ENCODE peak calls at places on chromosomes 7 and 10, in eight cellular contexts. A is brain microvascular endothelial cell, P is IMR-90, F is tibial artery, X is stomach, O is mammary epithelial cell, E is AG04450, Y is pancreas. V is an unnamed sample.

GRCh38 chr7:102426268-102427031 is 6.9 kb upstream of the ORAI2 start:
- DNase-seq in E (no peak), O (no peak), A (no peak), F (no peak), Y (no peak), X (no peak), P (no peak), V (no peak)

GRCh38 chr10:112953075-112953501 is 3.0 kb downstream of the TCF7L2 start:
- DNase-seq in P (peak), O (no peak), E (no peak), X (no peak), Y (peak), A (no peak), F (peak), V (peak)

GRCh38 chr10:1521741-1522140 is 215.6 kb downstream of the ADARB2 start:
- DNase-seq in O (no peak), E (no peak), F (no peak), A (no peak), X (no peak), Y (no peak), P (no peak), V (no peak)

GRCh38 chr10:120984221-120984620 is 133.1 kb downstream of the WDR11 start:
- DNase-seq in P (no peak), Y (no peak), X (no peak), O (no peak), A (no peak), E (no peak), F (no peak), V (no peak)

GRCh38 chr7:107414198-107414597 is 55.7 kb upstream of the GPR22 start:
- DNase-seq in A (no peak), F (no peak), X (no peak), E (no peak), P (no peak), O (no peak), Y (no peak), V (no peak)

GRCh38 chr7:158842486-158842885 is 13.2 kb upstream of the ESYT2 start:
- DNase-seq in F (no peak), E (no peak), Y (no peak), A (no peak), O (no peak), P (no peak), X (no peak), V (no peak)

GRCh38 chr7:59079-59825 is 133.1 kb upstream of the FAM20C start:
- DNase-seq in P (no peak), Y (peak), X (no peak), A (no peak), E (no peak), F (no peak), O (no peak), V (no peak)

GRCh38 chr7:131726031-131726430 is 169.6 kb upstream of the PODXL start:
- DNase-seq in X (no peak), O (no peak), Y (no peak), E (no peak), P (no peak), A (no peak), F (no peak), V (no peak)

GRCh38 chr10:114068054-114068707 is 24.5 kb downstream of the ADRB1 start:
- DNase-seq in X (no peak), Y (no peak), O (peak), P (no peak), A (no peak), F (no peak), E (no peak), V (no peak)

GRCh38 chr7:142024547-142024946 is 28.9 kb downstream of the MGAM start:
- DNase-seq in Y (no peak), F (no peak), A (no peak), X (no peak), P (no peak), E (no peak), O (peak), V (no peak)

GRCh38 chr10:129417164-129417563 is 49.9 kb upstream of the MGMT start:
- DNase-seq in Y (no peak), E (peak), A (no peak), F (no peak), X (no peak), P (peak), O (no peak), V (peak)

GRCh38 chr10:32373031-32373430 is 26.1 kb upstream of the EPC1 start:
- DNase-seq in X (no peak), E (no peak), Y (no peak), O (no peak), P (no peak), F (no peak), A (no peak), V (no peak)

DNA sequence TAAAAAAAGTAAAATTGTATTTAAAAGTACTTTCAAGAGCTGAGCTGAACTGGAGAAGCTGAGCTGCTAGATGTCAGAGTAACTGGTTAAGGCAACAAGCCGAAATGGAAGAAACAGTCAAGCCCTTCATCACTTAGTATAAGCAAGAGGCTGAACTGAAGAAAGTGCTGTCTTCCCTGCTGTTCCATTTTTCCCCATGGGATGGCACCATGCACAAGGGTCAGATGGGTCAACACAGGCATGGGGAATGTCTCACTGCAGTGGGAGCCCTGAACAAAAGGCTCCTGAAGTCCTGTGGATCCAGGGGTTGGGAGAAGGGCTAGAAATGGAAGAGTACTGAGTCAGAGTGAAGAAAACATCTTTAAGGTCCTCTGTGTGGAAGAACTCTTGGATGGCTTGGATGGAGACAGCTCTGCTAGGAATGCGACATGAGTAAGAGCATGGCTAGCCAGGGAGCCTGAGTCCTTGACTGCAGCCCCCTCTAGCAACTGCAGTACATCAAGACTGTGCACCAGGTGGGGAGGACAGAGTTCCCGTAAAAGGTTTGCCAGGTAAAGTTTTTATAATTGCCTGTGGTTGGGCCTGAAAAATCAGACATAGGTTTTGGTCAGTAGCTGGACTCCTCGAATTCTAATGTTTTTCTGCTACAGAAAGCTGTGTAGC is 348.3 kb downstream of the GPR158 start:
- DNase-seq in X (no peak), P (no peak), E (no peak), O (peak), A (no peak), F (no peak), Y (no peak), V (peak)
- TF ChIP-seq CTCF in X (no peak), P (no peak), E (no peak), O (no peak), A (peak), F (no peak), Y (no peak), V (no peak)

DNA sequence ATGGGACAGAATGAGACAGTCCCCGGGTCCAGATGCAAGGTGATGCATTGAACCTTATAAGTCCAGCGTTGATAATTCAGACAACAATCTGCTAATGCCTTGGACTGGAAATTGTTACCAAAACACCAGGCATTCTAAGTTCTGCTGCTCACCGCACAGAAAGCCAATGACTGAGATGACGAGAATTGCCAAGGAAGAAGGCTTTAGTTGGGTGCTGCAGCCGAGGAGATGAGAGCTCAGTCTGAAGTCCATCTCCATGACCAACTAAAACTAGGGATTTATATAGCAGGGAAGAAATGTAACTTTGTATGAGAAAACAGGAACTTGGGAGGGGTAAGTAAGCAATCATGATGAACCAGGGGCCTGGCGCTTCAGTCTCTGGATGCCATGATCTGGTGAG is 68.7 kb downstream of the PRKCQ start:
- DNase-seq in A (no peak), F (no peak), O (no peak), P (no peak), E (no peak), X (no peak), Y (no peak), V (no peak)
- H3K27ac ChIP-seq in A (no peak), F (no peak), O (no peak), P (no peak), E (no peak), X (no peak), Y (no peak), V (no peak)

GRCh38 chr7:36045275-36045674 is 107.8 kb upstream of the EEPD1 start:
- DNase-seq in F (peak), O (no peak), A (no peak), X (no peak), P (peak), E (no peak), Y (no peak), V (no peak)

GRCh38 chr7:36045830-36046341 is 107.2 kb upstream of the EEPD1 start:
- DNase-seq in F (peak), O (no peak), E (no peak), Y (no peak), P (no peak), A (no peak), X (no peak), V (no peak)

GRCh38 chr7:36048141-36048901 is 104.7 kb upstream of the EEPD1 start:
- DNase-seq in A (peak), P (peak), Y (no peak), X (no peak), E (peak), O (peak), F (peak), V (no peak)

GRCh38 chr7:36048902-36049240 is 104.2 kb upstream of the EEPD1 start:
- DNase-seq in Y (no peak), E (no peak), X (no peak), O (no peak), P (peak), A (no peak), F (no peak), V (no peak)

DNA sequence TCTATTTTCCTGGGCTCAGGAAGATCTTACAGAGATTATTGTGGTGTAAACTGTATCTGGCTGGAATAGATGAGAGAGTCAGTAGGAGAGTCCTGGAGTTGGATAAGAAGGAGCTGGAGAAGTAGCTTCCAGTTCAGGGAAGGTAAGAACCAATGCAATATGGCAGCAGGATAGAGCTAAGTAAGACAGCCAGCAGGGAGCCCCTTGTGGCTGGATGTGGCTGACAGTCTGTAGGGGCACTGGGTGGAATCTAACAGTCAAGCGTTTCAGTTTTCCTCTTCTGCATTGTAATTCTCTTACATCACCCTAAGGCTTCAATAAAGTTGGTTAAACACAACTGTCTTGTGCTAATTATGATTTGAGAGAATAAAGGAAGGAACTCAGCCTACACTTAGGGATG is 105.8 kb upstream of the EEPD1 start:
- DNase-seq in P (no peak), A (no peak), F (no peak), E (no peak), X (no peak), O (no peak), Y (no peak), V (no peak)
- TF ChIP-seq CTCF in P (no peak), A (peak), F (no peak), E (peak), X (no peak), O (no peak), Y (no peak), V (no peak)

GRCh38 chr10:24324651-24325050 is 115.7 kb downstream of the KIAA1217 start:
- DNase-seq in F (no peak), Y (no peak), E (no peak), X (no peak), A (no peak), P (no peak), O (peak), V (no peak)
- H3K27ac ChIP-seq in F (no peak), Y (no peak), E (no peak), X (no peak), A (no peak), P (no peak), O (peak), V (no peak)

DNA sequence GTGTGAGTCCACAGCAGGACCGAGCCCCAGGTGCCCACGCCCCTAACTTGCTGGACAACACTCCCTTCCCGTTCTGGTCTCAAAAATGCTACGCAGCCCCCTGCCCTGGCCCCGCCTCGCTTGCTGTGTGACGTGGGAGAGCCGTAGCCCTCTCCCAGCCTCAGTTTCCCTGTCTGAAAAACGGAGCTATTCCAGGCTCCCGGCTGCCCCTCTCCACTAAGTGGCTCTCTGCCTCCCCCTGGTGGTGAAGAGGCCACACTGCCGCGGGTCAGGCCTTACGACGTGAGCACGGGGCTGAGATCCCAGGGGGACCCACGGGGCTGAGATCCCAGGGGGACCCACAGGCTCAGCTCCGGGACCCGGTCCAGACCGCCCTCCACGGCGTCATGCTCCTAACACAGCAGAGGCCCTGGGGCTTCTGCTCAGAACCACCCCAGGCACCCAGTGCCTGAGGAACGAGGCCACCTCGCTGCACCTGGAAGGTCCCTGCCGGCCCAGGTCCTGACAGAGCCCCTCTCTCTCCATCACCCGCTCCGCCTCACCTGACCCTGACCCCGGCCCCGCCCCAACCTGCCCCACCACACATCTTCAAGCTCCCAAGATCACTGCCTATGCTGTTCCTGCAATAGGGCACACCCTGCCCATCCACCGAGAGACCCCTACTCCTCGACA is 26.7 kb downstream of the MICALL2 start:
- DNase-seq in E (no peak), P (peak), F (peak), A (peak), X (peak), Y (peak), O (peak), V (peak)
- TF ChIP-seq CTCF in E (peak), P (peak), F (peak), A (peak), X (peak), Y (peak), O (peak), V (peak)